ENCODE peak calls at places on chromosomes 7 and 10, in four cellular contexts. One of them, this sample, is unnamed.

GRCh38 chr7:95675016-95675415 is 78.7 kb upstream of the PDK4 start:
- DNase-seq in hepatocyte: no peak
- DNase-seq in HCT116: no peak
- DNase-seq in PC-3: peak; percentile 53
- DNase-seq in this sample: no peak

GRCh38 chr10:107011992-107012391 is 152.5 kb downstream of the SORCS1 start:
- DNase-seq in PC-3: no peak
- DNase-seq in hepatocyte: no peak
- DNase-seq in HCT116: no peak
- DNase-seq in this sample: no peak

GRCh38 chr10:60646966-60647796 is 131.1 kb upstream of the CDK1 start:
- DNase-seq in hepatocyte: peak; percentile 75
- DNase-seq in HCT116: peak; percentile 48
- DNase-seq in PC-3: peak; percentile 98
- DNase-seq in this sample: peak; percentile 66

GRCh38 chr7:65247491-65247890 is 126.2 kb upstream of the ZNF92 start:
- DNase-seq in HCT116: no peak
- DNase-seq in hepatocyte: no peak
- DNase-seq in PC-3: no peak
- DNase-seq in this sample: no peak

GRCh38 chr10:48458662-48459048 is 146.2 kb downstream of the ARHGAP22 start:
- DNase-seq in hepatocyte: no peak
- DNase-seq in PC-3: no peak
- DNase-seq in HCT116: no peak
- DNase-seq in this sample: no peak

GRCh38 chr10:101079874-101080273 is 18.1 kb downstream of the KAZALD1 start:
- DNase-seq in hepatocyte: no peak
- DNase-seq in HCT116: no peak
- DNase-seq in PC-3: no peak
- DNase-seq in this sample: no peak

GRCh38 chr10:15817407-15818046 is 42.8 kb downstream of the MINDY3 start:
- DNase-seq in hepatocyte: no peak
- DNase-seq in PC-3: no peak
- DNase-seq in HCT116: no peak
- DNase-seq in this sample: no peak

GRCh38 chr10:119079572-119080520 is 771 bp downstream of the EIF3A start:
- DNase-seq in HCT116: peak; percentile 43
- DNase-seq in PC-3: peak; percentile 44
- DNase-seq in hepatocyte: peak; percentile 91
- DNase-seq in this sample: peak; percentile 58

GRCh38 chr7:46854958-46855473 is 726.9 kb downstream of the TNS3 start:
- DNase-seq in HCT116: no peak
- DNase-seq in hepatocyte: no peak
- DNase-seq in PC-3: no peak
- DNase-seq in this sample: no peak

GRCh38 chr7:133191787-133192186 is 61.1 kb upstream of the EXOC4 start:
- DNase-seq in PC-3: no peak
- DNase-seq in HCT116: no peak
- DNase-seq in hepatocyte: no peak
- DNase-seq in this sample: no peak

GRCh38 chr10:75770634-75771081 is 339.2 kb downstream of the LRMDA start:
- DNase-seq in PC-3: no peak
- DNase-seq in hepatocyte: no peak
- DNase-seq in HCT116: no peak
- DNase-seq in this sample: no peak

GRCh38 chr7:38189256-38189938 is 11.4 kb downstream of the STARD3NL start:
- DNase-seq in PC-3: peak; percentile 44
- DNase-seq in HCT116: no peak
- DNase-seq in hepatocyte: no peak
- DNase-seq in this sample: no peak

GRCh38 chr10:22978287-22978686 is 50.4 kb downstream of the ARMC3 start:
- DNase-seq in PC-3: no peak
- DNase-seq in hepatocyte: no peak
- DNase-seq in HCT116: no peak
- DNase-seq in this sample: no peak

GRCh38 chr7:98398567-98399372 is 2.1 kb downstream of the BAIAP2L1 start:
- DNase-seq in hepatocyte: peak; percentile 32
- DNase-seq in HCT116: no peak
- DNase-seq in PC-3: peak; percentile 15
- DNase-seq in this sample: no peak

GRCh38 chr7:9307131-9307530 is 873.7 kb downstream of the NXPH1 start:
- DNase-seq in PC-3: no peak
- DNase-seq in hepatocyte: no peak
- DNase-seq in HCT116: no peak
- DNase-seq in this sample: no peak

GRCh38 chr10:5948999-5949759 is 28.2 kb downstream of the IL15RA start:
- DNase-seq in hepatocyte: peak; percentile 57
- DNase-seq in HCT116: peak; percentile 32
- DNase-seq in PC-3: peak; percentile 54
- DNase-seq in this sample: no peak

GRCh38 chr10:26555719-26556368 is 117.7 kb downstream of the APBB1IP start:
- DNase-seq in hepatocyte: peak; percentile 75
- DNase-seq in HCT116: no peak
- DNase-seq in PC-3: peak; percentile 26
- DNase-seq in this sample: no peak

GRCh38 chr10:80443531-80443974 is 10.6 kb upstream of the TSPAN14 start:
- DNase-seq in HCT116: no peak
- DNase-seq in hepatocyte: no peak
- DNase-seq in PC-3: no peak
- DNase-seq in this sample: peak; percentile 11

GRCh38 chr10:61320257-61320587 is 133.0 kb downstream of the TMEM26 start:
- DNase-seq in HCT116: no peak
- DNase-seq in hepatocyte: no peak
- DNase-seq in PC-3: no peak
- DNase-seq in this sample: no peak

GRCh38 chr10:31768467-31768866 is 160.2 kb downstream of the ARHGAP12 start:
- DNase-seq in HCT116: no peak
- DNase-seq in PC-3: peak; percentile 30
- DNase-seq in hepatocyte: no peak
- DNase-seq in this sample: no peak

GRCh38 chr7:81851413-81851812 is 81.6 kb upstream of the HGF start:
- DNase-seq in PC-3: no peak
- DNase-seq in hepatocyte: no peak
- DNase-seq in HCT116: no peak
- DNase-seq in this sample: no peak

GRCh38 chr7:36128448-36129047 is 24.5 kb upstream of the EEPD1 start:
- DNase-seq in HCT116: peak; percentile 60
- DNase-seq in hepatocyte: peak; percentile 67
- DNase-seq in PC-3: peak; percentile 96
- DNase-seq in this sample: no peak

GRCh38 chr7:87391020-87391701 is 45.7 kb downstream of the CROT start:
- DNase-seq in HCT116: no peak
- DNase-seq in hepatocyte: no peak
- DNase-seq in PC-3: no peak
- DNase-seq in this sample: no peak

GRCh38 chr10:90227259-90227658 is 525.9 kb downstream of the KIF20B start:
- DNase-seq in HCT116: peak; percentile 99
- DNase-seq in hepatocyte: no peak
- DNase-seq in PC-3: peak; percentile 93
- DNase-seq in this sample: no peak

GRCh38 chr10:72303424-72304128 is 29.9 kb downstream of the DDIT4 start:
- DNase-seq in HCT116: no peak
- DNase-seq in hepatocyte: no peak
- DNase-seq in PC-3: no peak
- DNase-seq in this sample: no peak

GRCh38 chr7:85054306-85054705 is 132.6 kb downstream of the SEMA3D start:
- DNase-seq in HCT116: no peak
- DNase-seq in PC-3: no peak
- DNase-seq in hepatocyte: no peak
- DNase-seq in this sample: no peak

GRCh38 chr10:59177031-59177861 is 803 bp downstream of the PHYHIPL start:
- DNase-seq in hepatocyte: peak; percentile 75
- DNase-seq in HCT116: no peak
- DNase-seq in PC-3: peak; percentile 85
- DNase-seq in this sample: no peak

GRCh38 chr7:46654546-46655443 is 733.7 kb upstream of the IGFBP3 start:
- DNase-seq in HCT116: no peak
- DNase-seq in PC-3: peak; percentile 41
- DNase-seq in hepatocyte: no peak
- DNase-seq in this sample: no peak

GRCh38 chr7:66443946-66444345 is 184.7 kb upstream of the KCTD7 start:
- DNase-seq in hepatocyte: no peak
- DNase-seq in PC-3: no peak
- DNase-seq in HCT116: no peak
- DNase-seq in this sample: no peak

GRCh38 chr10:43202657-43203490 is 64.0 kb downstream of the RASGEF1A start:
- DNase-seq in PC-3: no peak
- DNase-seq in HCT116: no peak
- DNase-seq in hepatocyte: peak; percentile 55
- DNase-seq in this sample: no peak

GRCh38 chr7:150947761-150948680 is 30.1 kb downstream of the KCNH2 start:
- DNase-seq in PC-3: no peak
- DNase-seq in hepatocyte: no peak
- DNase-seq in HCT116: no peak
- DNase-seq in this sample: no peak

GRCh38 chr10:101752241-101752640 is 23.7 kb downstream of the FGF8 start:
- DNase-seq in HCT116: no peak
- DNase-seq in PC-3: no peak
- DNase-seq in hepatocyte: no peak
- DNase-seq in this sample: no peak

GRCh38 chr10:121648493-121648892 is 50.2 kb upstream of the FGFR2 start:
- DNase-seq in hepatocyte: no peak
- DNase-seq in HCT116: no peak
- DNase-seq in PC-3: no peak
- DNase-seq in this sample: no peak

GRCh38 chr7:91034459-91035368 is 229.5 kb upstream of the FZD1 start:
- DNase-seq in HCT116: peak; percentile 28
- DNase-seq in PC-3: peak; percentile 65
- DNase-seq in hepatocyte: peak; percentile 73
- DNase-seq in this sample: peak; percentile 52

GRCh38 chr10:92419740-92420553 is 129.0 kb downstream of the MARCHF5 start:
- DNase-seq in PC-3: no peak
- DNase-seq in HCT116: no peak
- DNase-seq in hepatocyte: peak; percentile 42
- DNase-seq in this sample: no peak

GRCh38 chr7:19051767-19052375 is 65.6 kb downstream of the TWIST1 start:
- DNase-seq in PC-3: peak; percentile 70
- DNase-seq in hepatocyte: peak; percentile 28
- DNase-seq in HCT116: peak; percentile 31
- DNase-seq in this sample: peak; percentile 33

GRCh38 chr7:151076863-151077704 is 3.5 kb downstream of the FASTK start:
- DNase-seq in PC-3: peak; percentile 43
- DNase-seq in HCT116: no peak
- DNase-seq in hepatocyte: no peak
- DNase-seq in this sample: no peak

GRCh38 chr10:110045772-110046171 is 38.0 kb downstream of the ADD3 start:
- DNase-seq in hepatocyte: no peak
- DNase-seq in PC-3: no peak
- DNase-seq in HCT116: no peak
- DNase-seq in this sample: no peak

GRCh38 chr10:133303206-133303605 is 5.5 kb downstream of the TUBGCP2 start:
- DNase-seq in hepatocyte: no peak
- DNase-seq in PC-3: no peak
- DNase-seq in HCT116: no peak
- DNase-seq in this sample: no peak
- TF ChIP-seq EZH2phosphoT487 in hepatocyte: no peak
- TF ChIP-seq EZH2phosphoT487 in PC-3: no peak
- TF ChIP-seq EZH2phosphoT487 in HCT116: no peak
- TF ChIP-seq EZH2phosphoT487 in this sample: no peak

DNA sequence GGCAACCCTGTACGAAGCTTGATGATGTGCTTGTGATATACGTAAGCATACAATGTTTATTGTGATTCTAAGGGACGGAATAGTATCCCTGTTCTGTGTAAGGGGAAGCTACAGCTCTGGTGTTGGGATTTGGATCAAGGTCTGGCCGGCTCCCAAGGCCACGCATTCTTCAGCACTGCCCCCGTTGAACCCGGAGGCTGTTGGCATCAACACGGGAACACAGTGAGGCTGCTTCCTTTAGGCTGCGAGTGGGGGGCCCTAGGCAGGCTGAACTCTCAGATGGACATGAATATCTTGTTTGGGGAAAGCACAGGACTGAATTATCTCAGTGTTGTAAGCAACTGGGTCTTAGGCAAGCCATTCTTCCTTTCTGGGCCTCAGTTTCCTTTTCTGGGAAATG is 180.7 kb downstream of the CAMK1D start:
- DNase-seq in PC-3: no peak
- DNase-seq in HCT116: no peak
- DNase-seq in hepatocyte: no peak
- DNase-seq in this sample: no peak
- TF ChIP-seq EZH2phosphoT487 in PC-3: no peak
- TF ChIP-seq EZH2phosphoT487 in HCT116: no peak
- TF ChIP-seq EZH2phosphoT487 in hepatocyte: no peak
- TF ChIP-seq EZH2phosphoT487 in this sample: no peak

GRCh38 chr10:17835688-17836087 is 26.5 kb downstream of the MRC1 start:
- DNase-seq in HCT116: peak; percentile 72
- DNase-seq in PC-3: peak; percentile 85
- DNase-seq in hepatocyte: peak; percentile 39
- DNase-seq in this sample: no peak
- TF ChIP-seq EZH2phosphoT487 in HCT116: no peak
- TF ChIP-seq EZH2phosphoT487 in PC-3: no peak
- TF ChIP-seq EZH2phosphoT487 in hepatocyte: no peak
- TF ChIP-seq EZH2phosphoT487 in this sample: no peak

DNA sequence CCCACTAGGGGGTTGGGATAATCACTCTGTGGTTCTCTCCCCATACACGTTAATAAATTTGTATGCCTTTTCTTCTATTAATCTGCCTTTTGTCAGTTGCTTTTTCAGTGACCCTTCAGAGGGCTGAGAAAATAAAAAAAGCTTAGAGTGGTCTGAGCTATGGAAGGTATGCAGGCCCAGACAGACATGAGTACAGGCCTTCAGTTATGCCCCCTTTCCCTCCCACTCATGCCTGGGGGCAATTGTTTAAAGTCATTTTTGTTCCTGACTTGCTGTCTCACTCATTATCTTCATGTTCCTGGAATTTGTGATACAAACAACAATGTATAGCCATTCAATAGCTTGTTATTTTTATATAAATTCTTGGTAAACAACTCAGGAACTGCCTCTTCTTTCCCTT is 170.8 kb downstream of the AKR1D1 start:
- DNase-seq in HCT116: no peak
- DNase-seq in hepatocyte: no peak
- DNase-seq in PC-3: no peak
- DNase-seq in this sample: no peak
- TF ChIP-seq EZH2phosphoT487 in HCT116: no peak
- TF ChIP-seq EZH2phosphoT487 in hepatocyte: no peak
- TF ChIP-seq EZH2phosphoT487 in PC-3: no peak
- TF ChIP-seq EZH2phosphoT487 in this sample: no peak

DNA sequence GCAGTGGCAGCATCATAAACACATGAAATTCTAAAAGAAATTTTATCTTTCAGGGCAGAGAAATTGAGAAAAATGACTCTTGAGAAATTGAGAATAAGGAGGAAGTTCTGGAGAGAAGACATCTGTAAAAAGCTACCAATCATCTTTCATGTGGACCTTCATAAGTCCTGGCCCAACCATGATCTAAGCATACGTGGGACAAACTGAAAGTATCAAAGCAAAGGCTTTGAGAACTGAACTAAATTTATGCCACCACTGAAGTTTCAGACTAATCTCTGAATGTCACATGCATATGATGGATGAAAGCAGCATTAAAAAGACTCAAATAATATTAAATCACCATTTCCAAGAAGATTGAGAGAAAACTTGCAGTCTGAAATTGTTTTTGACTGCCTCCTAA is 1502.8 kb upstream of the LRRTM3 start:
- DNase-seq in hepatocyte: no peak
- DNase-seq in HCT116: no peak
- DNase-seq in PC-3: no peak
- DNase-seq in this sample: peak; percentile 75
- TF ChIP-seq EZH2phosphoT487 in hepatocyte: no peak
- TF ChIP-seq EZH2phosphoT487 in HCT116: no peak
- TF ChIP-seq EZH2phosphoT487 in PC-3: no peak
- TF ChIP-seq EZH2phosphoT487 in this sample: no peak